ENCODE peak calls at places on chromosomes 3 and 15, in five cellular contexts. S is esophagus squamous epithelium, M is body of pancreas, K is uterus, H is prostate gland. P is an unnamed sample.

GRCh38 chr3:84989102-84989501 is 30.3 kb downstream of the CADM2 start:
- DNase-seq in S (no peak), M (no peak), K (no peak), H (no peak), P (no peak)

GRCh38 chr3:116141724-116142123 is 303.6 kb downstream of the LSAMP start:
- DNase-seq in S (no peak), M (no peak), K (no peak), H (no peak), P (no peak)

GRCh38 chr15:74663303-74664027 is 32.4 kb downstream of the EDC3 start:
- DNase-seq in S (no peak), M (no peak), K (no peak), H (no peak), P (no peak)

GRCh38 chr3:186035277-186035676 is 73.6 kb downstream of the ETV5 start:
- DNase-seq in S (no peak), M (no peak), K (no peak), H (no peak), P (no peak)

GRCh38 chr3:173826901-173827609 is 429.5 kb downstream of the NLGN1 start:
- DNase-seq in S (no peak), M (no peak), K (no peak), H (no peak), P (no peak)

GRCh38 chr15:40048155-40048792 is 9.3 kb upstream of the SRP14 start:
- DNase-seq in S (no peak), M (no peak), K (no peak), H (no peak), P (no peak)

GRCh38 chr15:66019377-66019776 is 150.1 kb downstream of the RAB11A start:
- DNase-seq in S (no peak), M (no peak), K (no peak), H (no peak), P (no peak)

GRCh38 chr15:101065570-101066221 is 146.5 kb downstream of the LRRK1 start:
- DNase-seq in S (no peak), M (no peak), K (no peak), H (no peak), P (no peak)

GRCh38 chr3:150761831-150762661 is 923 bp downstream of the SIAH2 start:
- DNase-seq in S (no peak), M (peak; percentile 66), K (peak; percentile 54), H (peak; percentile 69), P (peak; percentile 87)

GRCh38 chr3:5006755-5007202 is 27.5 kb downstream of the BHLHE40 start:
- DNase-seq in S (no peak), M (no peak), K (no peak), H (no peak), P (peak; percentile 61)

GRCh38 chr3:15114466-15115358 is 15.8 kb upstream of the RBSN start:
- DNase-seq in S (no peak), M (no peak), K (no peak), H (no peak), P (no peak)

GRCh38 chr3:169339386-169339785 is 324.1 kb downstream of the MECOM start:
- DNase-seq in S (no peak), M (no peak), K (no peak), H (no peak), P (no peak)

GRCh38 chr3:182837855-182838454 is 44.7 kb downstream of the ATP11B start:
- DNase-seq in S (no peak), M (no peak), K (no peak), H (no peak), P (no peak)

GRCh38 chr15:58873267-58873666 is 60.2 kb downstream of the SLTM start:
- DNase-seq in S (no peak), M (no peak), K (no peak), H (no peak), P (no peak)

GRCh38 chr3:105518806-105519418 is 152.2 kb downstream of the ALCAM start:
- DNase-seq in S (no peak), M (no peak), K (no peak), H (peak; percentile 28), P (peak; percentile 15)

GRCh38 chr3:69143605-69144004 is 21.2 kb upstream of the LMOD3 start:
- DNase-seq in S (no peak), M (no peak), K (no peak), H (no peak), P (no peak)

GRCh38 chr15:85771781-85772445 is 22.8 kb downstream of the KLHL25 start:
- DNase-seq in S (no peak), M (no peak), K (peak; percentile 79), H (no peak), P (no peak)

GRCh38 chr15:74642724-74643367 is 27.2 kb downstream of the CLK3 start:
- DNase-seq in S (no peak), M (no peak), K (no peak), H (peak; percentile 70), P (no peak)

GRCh38 chr3:71355862-71356261 is 227.7 kb downstream of the FOXP1 start:
- DNase-seq in S (no peak), M (no peak), K (no peak), H (no peak), P (no peak)

DNA sequence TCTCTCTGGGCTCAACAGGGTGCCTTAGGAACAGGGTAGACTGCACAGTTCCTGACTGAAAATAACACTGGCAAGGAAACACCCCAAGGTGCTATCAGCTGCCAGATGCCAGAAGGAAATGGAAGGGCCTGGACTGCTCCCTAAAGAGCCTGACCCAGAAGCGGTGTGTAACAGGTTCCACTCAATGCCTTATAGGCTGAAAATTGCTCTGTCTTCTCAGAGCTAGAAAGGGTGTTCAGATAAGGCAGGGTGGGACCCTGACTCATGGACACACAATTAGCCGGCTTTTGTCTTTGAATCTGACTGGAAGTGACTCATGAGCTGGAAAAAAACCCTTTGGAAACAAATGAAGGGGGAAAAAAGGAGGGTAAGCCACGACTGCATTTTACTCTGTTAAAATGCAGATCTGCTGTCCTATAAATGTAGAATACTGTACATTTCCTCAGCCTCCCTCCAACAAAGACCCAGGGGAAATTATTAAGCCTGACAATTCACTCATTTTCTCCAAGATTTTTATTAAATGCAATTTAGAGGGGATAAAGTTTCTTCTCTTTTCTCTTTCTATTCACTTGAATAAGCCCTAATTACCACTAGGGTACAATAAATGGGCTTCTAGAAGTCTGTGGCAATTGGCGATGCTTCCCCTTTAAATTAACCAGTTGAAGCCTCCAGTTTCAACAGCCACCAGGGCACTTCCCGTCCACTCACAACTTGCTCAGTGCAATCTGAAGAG is 160.2 kb upstream of the TBL1XR1 start:
- DNase-seq in S (no peak), M (peak; percentile 58), K (peak; percentile 40), H (no peak), P (no peak)
- H3K4me3 ChIP-seq in S (peak overlapping the region; percentile 44), M (no peak overlapping the region), K (no peak overlapping the region), H (no peak overlapping the region), P (no peak overlapping the region)

GRCh38 chr15:80160570-80161156 is 7.9 kb downstream of the FAH start:
- DNase-seq in S (no peak), M (no peak), K (no peak), H (no peak), P (no peak)
- TF ChIP-seq CTCF in S (no peak), M (no peak), K (no peak), H (no peak), P (no peak)

GRCh38 chr3:11641316-11641682 is 2.4 kb downstream of the VGLL4 start:
- DNase-seq in S (no peak), M (no peak), K (no peak), H (no peak), P (no peak)
- H3K4me3 ChIP-seq in S (peak overlapping the region; percentile 68), M (no peak overlapping the region), K (peak overlapping the region; percentile 72), H (peak overlapping the region; percentile 52), P (peak overlapping the region; percentile 59)

GRCh38 chr3:123971416-123971815 is 10.4 kb upstream of the CCDC14 start:
- DNase-seq in S (no peak), M (no peak), K (no peak), H (no peak), P (no peak)
- TF ChIP-seq CTCF in S (no peak), M (no peak), K (no peak), H (no peak), P (no peak)

P was measured in testis.